ENCODE peak calls at places on chromosome 20, in four cellular contexts. O is lung, T is Panc1, F is mammary epithelial cell. N is an unnamed sample.

GRCh38 chr20:22723659-22724058 is 139.3 kb upstream of the FOXA2 start:
- DNase-seq in O (no peak), F (no peak), T (no peak), N (no peak)

GRCh38 chr20:49990310-49990720 is 7.5 kb downstream of the SNAI1 start:
- DNase-seq in T (no peak), O (no peak), F (no peak), N (peak; percentile 85)

GRCh38 chr20:62787866-62788265 is 8.4 kb upstream of the MRGBP start:
- DNase-seq in O (no peak), F (no peak), T (no peak), N (no peak)

GRCh38 chr20:21395666-21396044 is 1.7 kb downstream of the NKX2-4 start:
- DNase-seq in O (no peak), T (no peak), F (no peak), N (no peak)

GRCh38 chr20:18263723-18264122 is 24.6 kb upstream of the ZNF133 start:
- DNase-seq in T (no peak), O (no peak), F (peak; percentile 65), N (peak; percentile 75)

GRCh38 chr20:33675127-33675954 is 1.1 kb upstream of the NECAB3 start:
- DNase-seq in T (no peak), F (no peak), O (no peak), N (no peak)

GRCh38 chr20:63112491-63113219 is 103.3 kb downstream of the YTHDF1 start:
- DNase-seq in F (no peak), O (no peak), T (no peak), N (no peak)

GRCh38 chr20:6680441-6680840 is 87.0 kb upstream of the BMP2 start:
- DNase-seq in O (no peak), F (no peak), T (no peak), N (no peak)

GRCh38 chr20:45957021-45957941 is 14.7 kb downstream of the ZNF335 start:
- DNase-seq in O (no peak), T (no peak), F (no peak), N (no peak)

GRCh38 chr20:5919634-5920544 is 30.4 kb downstream of the TRMT6 start:
- DNase-seq in F (peak; percentile 58), O (no peak), T (no peak), N (no peak)

GRCh38 chr20:47701612-47702011 is 83.7 kb downstream of the SULF2 start:
- DNase-seq in T (no peak), F (no peak), O (no peak), N (peak; percentile 81)

GRCh38 chr20:48025061-48025515 is 239.8 kb upstream of the SULF2 start:
- DNase-seq in T (no peak), F (peak; percentile 83), O (no peak), N (peak; percentile 99)

GRCh38 chr20:18224968-18225568 is 63.3 kb upstream of the ZNF133 start:
- DNase-seq in T (peak; percentile 20), O (peak; percentile 35), F (peak; percentile 72), N (peak; percentile 69)

GRCh38 chr20:33518071-33518470 is 28.2 kb downstream of the CBFA2T2 start:
- DNase-seq in T (no peak), O (no peak), F (peak; percentile 73), N (peak; percentile 87)

GRCh38 chr20:57211949-57212889 is 54.2 kb downstream of the BMP7 start:
- DNase-seq in O (no peak), F (peak; percentile 91), T (no peak), N (peak; percentile 99)

GRCh38 chr20:18391686-18392085 is 75.1 kb downstream of the DZANK1 start:
- DNase-seq in F (no peak), T (no peak), O (no peak), N (no peak)

GRCh38 chr20:20562507-20562906 is 149.9 kb downstream of the RALGAPA2 start:
- DNase-seq in T (no peak), F (no peak), O (no peak), N (no peak)

GRCh38 chr20:56032251-56032650 is 26.9 kb upstream of the CBLN4 start:
- DNase-seq in F (no peak), O (no peak), T (no peak), N (no peak)
- H3K9me3 ChIP-seq in F (peaks cover 6% of the 10 kb centered on the region), O (peaks cover 2% of the 10 kb centered on the region), T (peaks cover 23% of the 10 kb centered on the region), N (peaks cover 8% of the 10 kb centered on the region)

GRCh38 chr20:14576478-14576877 is 239.1 kb upstream of the FLRT3 start:
- DNase-seq in O (no peak), T (no peak), F (no peak), N (no peak)
- H3K4me3 ChIP-seq in O (no peak overlapping the region), T (no peak overlapping the region), F (no peak overlapping the region), N (no peak overlapping the region)

DNA sequence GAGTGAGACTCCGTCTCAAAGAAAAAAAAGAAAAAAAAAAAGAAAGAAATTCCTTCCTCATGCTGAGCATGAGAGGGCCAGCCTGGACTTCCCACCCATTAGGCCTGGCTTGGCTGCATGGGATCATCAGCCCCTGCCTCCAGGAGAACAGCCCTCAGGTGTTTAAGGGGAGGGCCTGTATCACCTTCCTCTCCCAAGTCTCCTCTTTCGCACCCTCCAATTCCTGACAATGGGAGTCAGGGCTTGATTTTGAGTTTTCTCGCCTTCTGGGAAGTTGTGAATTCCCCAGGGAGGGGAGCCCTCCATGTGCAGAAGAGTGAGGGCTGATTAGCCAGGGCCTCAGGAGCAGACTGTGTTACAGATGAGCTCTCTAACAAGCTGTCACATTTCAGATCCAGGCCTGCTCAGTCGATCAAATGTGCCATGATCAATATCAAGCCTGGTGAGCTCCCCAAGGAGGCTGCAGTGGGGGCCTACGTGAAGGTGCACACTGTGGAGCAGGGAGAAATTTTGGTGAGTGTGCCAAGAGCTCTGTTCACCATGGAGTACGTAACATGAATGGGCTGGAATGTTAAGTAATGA is 42.4 kb downstream of the CNBD2 start:
- DNase-seq in O (no peak), F (no peak), T (no peak), N (no peak)
- H3K9me3 ChIP-seq in O (no peaks in the 10 kb centered on the region), F (no peaks in the 10 kb centered on the region), T (no peaks in the 10 kb centered on the region), N (no peaks in the 10 kb centered on the region)

GRCh38 chr20:37566590-37567330 is 39.1 kb upstream of the BLCAP start:
- DNase-seq in F (no peak), T (no peak), O (no peak), N (no peak)
- H3K4me3 ChIP-seq in F (no peak overlapping the region), T (no peak overlapping the region), O (no peak overlapping the region), N (no peak overlapping the region)

GRCh38 chr20:59692139-59692538 is 87.8 kb downstream of the PHACTR3 start:
- DNase-seq in T (no peak), O (no peak), F (no peak), N (no peak)

GRCh38 chr20:59686404-59687346 is 82.3 kb downstream of the PHACTR3 start:
- DNase-seq in T (no peak), F (no peak), O (no peak), N (no peak)

GRCh38 chr20:59688999-59689398 is 84.7 kb downstream of the PHACTR3 start:
- DNase-seq in O (no peak), F (no peak), T (no peak), N (no peak)

GRCh38 chr20:59690976-59691375 is 86.6 kb downstream of the PHACTR3 start:
- DNase-seq in F (no peak), T (no peak), O (no peak), N (no peak)

GRCh38 chr20:59690101-59690500 is 85.8 kb downstream of the PHACTR3 start:
- DNase-seq in F (no peak), O (no peak), T (no peak), N (no peak)
- H3K9me3 ChIP-seq in F (no peaks in the 10 kb centered on the region), O (no peaks in the 10 kb centered on the region), T (no peaks in the 10 kb centered on the region), N (no peaks in the 10 kb centered on the region)

GRCh38 chr20:54846948-54847347 is 371.6 kb downstream of the DOK5 start:
- DNase-seq in O (no peak), F (no peak), T (no peak), N (no peak)

GRCh38 chr20:54848984-54849538 is 373.7 kb downstream of the DOK5 start:
- DNase-seq in T (no peak), O (no peak), F (no peak), N (no peak)

GRCh38 chr20:54843891-54844290 is 368.5 kb downstream of the DOK5 start:
- DNase-seq in F (no peak), O (no peak), T (no peak), N (no peak)

GRCh38 chr20:54848262-54848661 is 372.9 kb downstream of the DOK5 start:
- DNase-seq in F (no peak), T (no peak), O (no peak), N (no peak)

GRCh38 chr20:54844346-54844745 is 369.0 kb downstream of the DOK5 start:
- DNase-seq in F (no peak), T (no peak), O (no peak), N (no peak)
- H3K4me3 ChIP-seq in F (no peak overlapping the region), T (no peak overlapping the region), O (no peak overlapping the region), N (no peak overlapping the region)

DNA sequence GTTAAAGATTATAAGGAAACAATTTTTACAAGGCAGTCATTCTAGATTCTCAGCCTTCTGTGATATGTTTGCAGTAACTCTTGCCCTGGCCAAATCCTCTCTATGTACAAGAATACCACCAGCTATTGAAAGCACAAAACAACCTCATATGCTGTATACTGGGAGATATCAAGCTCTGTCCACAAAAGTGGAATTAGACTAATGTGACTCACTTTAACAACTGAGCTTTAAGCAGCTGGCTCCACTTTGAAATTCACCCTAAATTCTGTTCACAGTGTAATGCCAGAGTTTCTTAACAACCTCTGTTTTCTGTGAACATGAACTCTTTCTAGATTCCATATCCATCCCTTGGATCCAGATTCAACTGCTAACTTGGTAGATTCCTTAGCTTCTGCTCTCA is 47.6 kb downstream of the CHD6 start:
- DNase-seq in T (no peak), O (no peak), F (no peak), N (no peak)
- H3K9me3 ChIP-seq in T (peaks cover 3% of the 10 kb centered on the region), O (no peaks in the 10 kb centered on the region), F (no peaks in the 10 kb centered on the region), N (no peaks in the 10 kb centered on the region)

GRCh38 chr20:14865169-14865568 is 527.8 kb upstream of the FLRT3 start:
- DNase-seq in T (no peak), F (peak; percentile 90), O (no peak), N (peak; percentile 11)
- H3K4me3 ChIP-seq in T (no peak overlapping the region), F (no peak overlapping the region), O (no peak overlapping the region), N (no peak overlapping the region)

DNA sequence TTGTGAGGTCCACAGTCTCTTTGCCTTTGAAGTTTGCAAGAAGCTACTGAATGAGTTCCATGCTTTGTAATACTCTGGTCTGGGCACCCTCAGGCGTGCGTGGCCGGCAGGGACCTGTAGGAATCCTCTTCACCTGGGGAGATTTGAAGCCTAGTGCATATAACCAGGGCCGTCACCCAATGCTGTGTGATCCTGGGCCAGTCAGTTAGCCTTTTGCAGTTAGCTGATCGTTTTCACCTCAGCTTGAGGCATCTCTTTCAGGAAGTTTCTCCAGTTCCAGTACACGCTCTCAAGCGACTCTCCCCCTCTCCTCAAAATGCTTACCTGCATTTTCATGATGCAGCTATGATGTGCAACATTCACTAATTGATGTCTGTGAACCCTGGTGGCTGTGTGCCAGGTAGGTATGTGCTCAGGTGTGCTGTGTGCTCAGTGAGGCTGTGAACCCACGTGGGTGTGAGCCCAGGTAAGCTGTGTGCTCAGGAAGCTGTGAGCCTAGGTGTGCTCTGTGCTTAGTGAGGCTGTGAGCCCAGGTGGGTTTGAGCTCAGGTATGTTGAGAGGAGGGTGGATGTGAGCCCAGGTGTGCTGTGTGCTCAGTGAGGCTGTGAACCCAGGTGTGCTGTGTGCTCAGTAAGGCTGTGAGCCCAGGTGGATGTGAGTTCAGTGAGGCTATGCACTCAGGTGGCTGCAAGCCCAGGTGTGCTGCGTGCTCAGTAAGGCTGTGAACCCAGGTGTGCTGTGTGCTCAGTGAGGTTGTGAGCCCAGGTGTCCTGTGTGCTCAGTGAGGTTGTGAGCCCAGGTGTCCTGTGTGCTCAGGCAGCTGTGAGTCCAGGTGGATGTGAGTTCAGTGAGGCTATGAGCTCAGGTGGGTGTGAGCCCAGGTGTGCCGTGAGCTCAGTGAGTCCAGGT is 120.4 kb downstream of the PHACTR3 start:
- DNase-seq in T (no peak), O (no peak), F (no peak), N (no peak)
- H3K9me3 ChIP-seq in T (no peaks in the 10 kb centered on the region), O (no peaks in the 10 kb centered on the region), F (no peaks in the 10 kb centered on the region), N (no peaks in the 10 kb centered on the region)